ENCODE peak calls at places on chromosome 18, in eight cellular contexts. U, C, O, J, G, D, X and A are unnamed samples.

GRCh38 chr18:63316612-63317555 is 2.7 kb downstream of the BCL2 start:
- DNase-seq in G (no peak), O (no peak), X (no peak), J (no peak), D (no peak), U (peak), C (no peak), A (no peak)

GRCh38 chr18:55220523-55220922 is 261.3 kb upstream of the CCDC68 start:
- DNase-seq in U (peak), J (no peak), X (no peak), G (no peak), C (no peak), D (no peak), O (no peak), A (no peak)

GRCh38 chr18:77206676-77207370 is 42.8 kb upstream of the GALR1 start:
- DNase-seq in U (no peak), O (no peak), J (peak), G (no peak), C (no peak), X (peak), D (no peak), A (no peak)

GRCh38 chr18:50158866-50159653 is 35.9 kb downstream of the MYO5B start:
- DNase-seq in G (no peak), U (no peak), D (no peak), X (no peak), J (no peak), O (no peak), C (no peak), A (no peak)

GRCh38 chr18:71011389-71011788 is 722.5 kb downstream of the SOCS6 start:
- DNase-seq in D (no peak), O (no peak), C (no peak), X (no peak), J (no peak), G (no peak), U (no peak), A (no peak)

GRCh38 chr18:58784601-58785137 is 80.0 kb upstream of the ZNF532 start:
- DNase-seq in O (peak), G (peak), D (no peak), U (no peak), J (no peak), C (no peak), X (peak), A (no peak)

GRCh38 chr18:58026395-58026794 is 17.6 kb upstream of the NEDD4L start:
- DNase-seq in U (no peak), O (no peak), G (no peak), C (no peak), D (no peak), X (no peak), J (no peak), A (no peak)

GRCh38 chr18:25223211-25223610 is 128.8 kb downstream of the ZNF521 start:
- DNase-seq in G (no peak), D (no peak), C (no peak), J (no peak), O (peak), U (no peak), X (no peak), A (no peak)

GRCh38 chr18:37393945-37394609 is 171.5 kb downstream of the CELF4 start:
- DNase-seq in X (peak), G (peak), U (peak), C (no peak), D (peak), J (peak), O (peak), A (peak)

GRCh38 chr18:71887509-71887908 is 656.6 kb downstream of the CBLN2 start:
- DNase-seq in D (no peak), X (no peak), J (no peak), G (no peak), O (no peak), U (no peak), C (no peak), A (no peak)

GRCh38 chr18:70422061-70422965 is 133.5 kb downstream of the SOCS6 start:
- DNase-seq in G (peak), O (peak), U (no peak), X (peak), C (no peak), J (peak), D (peak), A (no peak)

GRCh38 chr18:73462092-73462491 is 594.3 kb upstream of the NETO1 start:
- DNase-seq in X (no peak), C (no peak), G (no peak), O (no peak), U (no peak), J (no peak), D (no peak), A (no peak)

GRCh38 chr18:2939317-2939716 is 73.6 kb downstream of the LPIN2 start:
- DNase-seq in D (peak), X (no peak), C (no peak), O (no peak), J (no peak), U (no peak), G (peak), A (no peak)

GRCh38 chr18:32160547-32160946 is 29.3 kb upstream of the MEP1B start:
- DNase-seq in G (no peak), U (no peak), C (no peak), D (no peak), J (no peak), O (no peak), X (no peak), A (no peak)

GRCh38 chr18:69996951-69997798 is 49.5 kb upstream of the CD226 start:
- DNase-seq in O (no peak), D (no peak), U (no peak), C (no peak), J (no peak), X (no peak), G (no peak), A (no peak)

GRCh38 chr18:61822879-61823278 is 69.9 kb downstream of the RNF152 start:
- DNase-seq in X (no peak), O (no peak), C (no peak), U (no peak), J (no peak), D (no peak), G (no peak), A (no peak)

GRCh38 chr18:62526098-62527025 is 3.5 kb downstream of the ZCCHC2 start:
- DNase-seq in C (peak), D (peak), G (peak), O (peak), X (peak), U (peak), J (peak), A (peak)

GRCh38 chr18:2083691-2084090 is 487.6 kb downstream of the METTL4 start:
- DNase-seq in O (no peak), X (no peak), G (peak), U (no peak), J (no peak), C (no peak), D (no peak), A (peak)

GRCh38 chr18:43563780-43564179 is 286.5 kb upstream of the SYT4 start:
- DNase-seq in G (peak), J (no peak), U (peak), D (no peak), C (no peak), X (no peak), O (peak), A (peak)
- TF ChIP-seq CTCF in G (peak), J (peak), U (peak), D (peak), C (no peak), X (no peak), O (peak), A (peak)

GRCh38 chr18:67957684-67958083 is 441.2 kb upstream of the DSEL start:
- DNase-seq in U (no peak), X (no peak), C (no peak), D (no peak), O (no peak), J (no peak), G (no peak), A (no peak)

GRCh38 chr18:67966224-67966623 is 449.7 kb upstream of the DSEL start:
- DNase-seq in G (no peak), X (no peak), U (no peak), J (no peak), O (no peak), D (no peak), C (no peak), A (no peak)

GRCh38 chr18:67961701-67962440 is 445.4 kb upstream of the DSEL start:
- DNase-seq in D (no peak), C (no peak), X (no peak), U (no peak), J (no peak), G (no peak), O (no peak), A (no peak)
- TF ChIP-seq CTCF in D (no peak), C (no peak), X (no peak), U (no peak), J (no peak), G (no peak), O (no peak), A (no peak)

DNA sequence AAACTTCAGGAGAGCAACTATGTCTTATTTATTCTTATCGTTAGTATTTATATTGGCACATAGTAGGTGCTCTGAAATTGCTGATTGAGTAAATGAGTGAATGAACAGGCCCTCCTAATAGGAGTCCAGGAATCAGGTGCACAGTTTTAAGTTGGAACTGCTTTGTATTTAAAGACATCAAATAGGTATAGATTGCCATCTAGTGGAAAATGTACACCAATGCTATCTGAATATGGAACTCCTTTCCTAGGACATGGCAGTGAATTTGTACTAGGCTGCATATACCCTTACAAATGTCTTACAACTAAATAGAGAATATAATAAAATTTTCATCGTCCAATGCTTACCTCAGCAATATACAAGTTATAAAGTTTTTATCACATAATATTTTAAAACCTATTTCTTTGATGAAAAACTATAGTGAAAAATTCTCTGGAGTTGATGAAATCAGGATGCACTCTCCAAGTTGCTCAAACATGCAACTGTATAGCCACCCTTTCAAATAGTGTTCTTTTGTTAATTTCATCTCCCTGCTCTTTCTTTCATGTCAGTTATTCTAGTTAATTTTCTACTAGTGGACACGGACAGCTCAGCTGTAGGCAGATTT is 318.9 kb upstream of the SYT4 start:
- DNase-seq in O (no peak), G (peak), D (no peak), C (no peak), X (no peak), J (no peak), U (peak), A (no peak)
- TF ChIP-seq CTCF in O (peak), G (peak), D (no peak), C (no peak), X (peak), J (peak), U (peak), A (peak)

GRCh38 chr18:34867520-34867919 is 157.4 kb downstream of the DTNA start:
- DNase-seq in O (peak), D (no peak), U (no peak), X (no peak), J (no peak), G (peak), C (no peak), A (peak)
- TF ChIP-seq CTCF in O (peak), D (no peak), U (no peak), X (peak), J (peak), G (no peak), C (no peak), A (no peak)

DNA sequence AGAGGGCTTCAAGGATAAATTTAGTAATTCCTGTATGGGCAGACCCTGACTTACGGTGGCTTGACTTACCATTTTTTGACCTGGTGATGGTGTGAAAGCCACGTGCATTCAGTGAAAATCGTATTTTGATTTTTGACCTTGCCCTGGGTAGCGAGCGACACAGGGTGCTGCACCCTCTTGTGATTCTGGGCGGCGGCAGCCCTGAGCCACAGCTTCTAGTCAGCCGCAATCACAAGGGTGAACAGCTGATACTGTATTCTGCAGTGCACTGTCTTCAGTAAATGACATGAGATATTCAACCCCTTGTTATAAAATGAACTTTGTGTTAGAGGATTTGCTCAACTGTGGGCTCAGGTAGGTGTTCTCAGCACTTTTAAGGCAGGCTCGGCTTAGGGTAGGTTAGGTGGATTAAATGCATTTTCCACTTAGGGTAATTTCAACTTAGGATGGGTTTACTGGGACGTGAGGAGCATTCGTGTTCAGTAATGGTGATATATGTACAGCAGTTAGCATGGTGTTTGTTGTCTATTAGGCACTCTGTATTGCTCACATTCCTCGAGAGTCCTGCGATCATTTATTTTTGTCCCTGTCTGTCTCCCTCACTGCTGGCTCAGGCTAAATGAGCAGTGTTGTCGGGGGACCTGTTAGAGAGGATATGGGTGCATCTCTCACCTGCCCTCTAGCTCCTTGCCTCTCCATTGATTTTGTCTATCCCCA is 109.9 kb downstream of the CEP192 start:
- DNase-seq in G (no peak), D (no peak), C (no peak), O (no peak), J (no peak), U (no peak), X (no peak), A (no peak)
- TF ChIP-seq CTCF in G (no peak), D (no peak), C (no peak), O (no peak), J (no peak), U (no peak), X (no peak), A (no peak)